ENCODE peak calls at places on chromosomes 7 and 10, in six cellular contexts. One of them, this sample, is unnamed.

GRCh38 chr7:106770191-106770590 is 94.9 kb upstream of the PIK3CG start:
- DNase-seq in CD8-positive, alpha-beta T cell: no peak
- DNase-seq in AG08395: peak; percentile 64
- DNase-seq in globus pallidus: no peak
- DNase-seq in H54: no peak
- DNase-seq in activated naive CD8-positive, alpha-beta T cell treated with anti-CD3 and anti-CD28 coated beads, Interleukin-2, amount 50 U/mL, for 24 hours: no peak
- DNase-seq in this sample: no peak

GRCh38 chr10:3045471-3046209 is 21.7 kb upstream of the PFKP start:
- DNase-seq in CD8-positive, alpha-beta T cell: no peak
- DNase-seq in AG08395: peak; percentile 84
- DNase-seq in globus pallidus: no peak
- DNase-seq in H54: peak; percentile 81
- DNase-seq in activated naive CD8-positive, alpha-beta T cell treated with anti-CD3 and anti-CD28 coated beads, Interleukin-2, amount 50 U/mL, for 24 hours: no peak
- DNase-seq in this sample: no peak

GRCh38 chr7:17713584-17713983 is 226.7 kb downstream of the SNX13 start:
- DNase-seq in CD8-positive, alpha-beta T cell: no peak
- DNase-seq in AG08395: no peak
- DNase-seq in globus pallidus: no peak
- DNase-seq in H54: no peak
- DNase-seq in activated naive CD8-positive, alpha-beta T cell treated with anti-CD3 and anti-CD28 coated beads, Interleukin-2, amount 50 U/mL, for 24 hours: no peak
- DNase-seq in this sample: no peak

GRCh38 chr10:86100581-86101061 is 266.0 kb downstream of the GRID1 start:
- DNase-seq in CD8-positive, alpha-beta T cell: no peak
- DNase-seq in AG08395: peak; percentile 39
- DNase-seq in globus pallidus: peak; percentile 41
- DNase-seq in H54: peak; percentile 66
- DNase-seq in activated naive CD8-positive, alpha-beta T cell treated with anti-CD3 and anti-CD28 coated beads, Interleukin-2, amount 50 U/mL, for 24 hours: no peak
- DNase-seq in this sample: no peak

GRCh38 chr7:91784469-91784868 is 96.0 kb downstream of the MTERF1 start:
- DNase-seq in CD8-positive, alpha-beta T cell: no peak
- DNase-seq in AG08395: peak; percentile 60
- DNase-seq in globus pallidus: peak; percentile 5
- DNase-seq in H54: peak; percentile 12
- DNase-seq in activated naive CD8-positive, alpha-beta T cell treated with anti-CD3 and anti-CD28 coated beads, Interleukin-2, amount 50 U/mL, for 24 hours: no peak
- DNase-seq in this sample: no peak

GRCh38 chr7:91915401-91916067 is 25.1 kb upstream of the AKAP9 start:
- DNase-seq in CD8-positive, alpha-beta T cell: no peak
- DNase-seq in AG08395: peak; percentile 27
- DNase-seq in globus pallidus: no peak
- DNase-seq in H54: no peak
- DNase-seq in activated naive CD8-positive, alpha-beta T cell treated with anti-CD3 and anti-CD28 coated beads, Interleukin-2, amount 50 U/mL, for 24 hours: no peak
- DNase-seq in this sample: no peak

GRCh38 chr7:101555921-101556275 is 73.2 kb downstream of the MYL10 start:
- DNase-seq in CD8-positive, alpha-beta T cell: no peak
- DNase-seq in AG08395: no peak
- DNase-seq in globus pallidus: no peak
- DNase-seq in H54: no peak
- DNase-seq in activated naive CD8-positive, alpha-beta T cell treated with anti-CD3 and anti-CD28 coated beads, Interleukin-2, amount 50 U/mL, for 24 hours: no peak
- DNase-seq in this sample: no peak

GRCh38 chr7:4808565-4808964 is 33.1 kb downstream of the AP5Z1 start:
- DNase-seq in CD8-positive, alpha-beta T cell: no peak
- DNase-seq in AG08395: no peak
- DNase-seq in globus pallidus: no peak
- DNase-seq in H54: no peak
- DNase-seq in activated naive CD8-positive, alpha-beta T cell treated with anti-CD3 and anti-CD28 coated beads, Interleukin-2, amount 50 U/mL, for 24 hours: no peak
- DNase-seq in this sample: no peak

GRCh38 chr10:103545771-103546281 is 52.3 kb downstream of the NEURL1 start:
- DNase-seq in CD8-positive, alpha-beta T cell: no peak
- DNase-seq in AG08395: no peak
- DNase-seq in globus pallidus: no peak
- DNase-seq in H54: no peak
- DNase-seq in activated naive CD8-positive, alpha-beta T cell treated with anti-CD3 and anti-CD28 coated beads, Interleukin-2, amount 50 U/mL, for 24 hours: no peak
- DNase-seq in this sample: no peak

GRCh38 chr7:104156842-104157277 is 51.0 kb downstream of the ORC5 start:
- DNase-seq in CD8-positive, alpha-beta T cell: no peak
- DNase-seq in AG08395: peak; percentile 13
- DNase-seq in globus pallidus: peak; percentile 38
- DNase-seq in H54: no peak
- DNase-seq in activated naive CD8-positive, alpha-beta T cell treated with anti-CD3 and anti-CD28 coated beads, Interleukin-2, amount 50 U/mL, for 24 hours: no peak
- DNase-seq in this sample: no peak

GRCh38 chr7:23972057-23972456 is 262.0 kb downstream of the STK31 start:
- DNase-seq in CD8-positive, alpha-beta T cell: no peak
- DNase-seq in AG08395: no peak
- DNase-seq in globus pallidus: no peak
- DNase-seq in H54: no peak
- DNase-seq in activated naive CD8-positive, alpha-beta T cell treated with anti-CD3 and anti-CD28 coated beads, Interleukin-2, amount 50 U/mL, for 24 hours: no peak
- DNase-seq in this sample: no peak

GRCh38 chr10:52776471-52776903 is 3.9 kb upstream of the MBL2 start:
- DNase-seq in CD8-positive, alpha-beta T cell: no peak
- DNase-seq in AG08395: no peak
- DNase-seq in globus pallidus: no peak
- DNase-seq in H54: no peak
- DNase-seq in activated naive CD8-positive, alpha-beta T cell treated with anti-CD3 and anti-CD28 coated beads, Interleukin-2, amount 50 U/mL, for 24 hours: no peak
- DNase-seq in this sample: no peak

GRCh38 chr10:114486938-114487814 is 82.9 kb upstream of the AFAP1L2 start:
- DNase-seq in CD8-positive, alpha-beta T cell: no peak
- DNase-seq in AG08395: no peak
- DNase-seq in globus pallidus: no peak
- DNase-seq in H54: no peak
- DNase-seq in activated naive CD8-positive, alpha-beta T cell treated with anti-CD3 and anti-CD28 coated beads, Interleukin-2, amount 50 U/mL, for 24 hours: no peak
- DNase-seq in this sample: no peak

GRCh38 chr10:129057856-129058663 is 409.0 kb upstream of the MGMT start:
- DNase-seq in CD8-positive, alpha-beta T cell: peak; percentile 44
- DNase-seq in AG08395: no peak
- DNase-seq in globus pallidus: no peak
- DNase-seq in H54: no peak
- DNase-seq in activated naive CD8-positive, alpha-beta T cell treated with anti-CD3 and anti-CD28 coated beads, Interleukin-2, amount 50 U/mL, for 24 hours: peak; percentile 40
- DNase-seq in this sample: peak; percentile 70

GRCh38 chr10:50917486-50917885 is 32.1 kb upstream of the A1CF start:
- DNase-seq in CD8-positive, alpha-beta T cell: no peak
- DNase-seq in AG08395: peak; percentile 74
- DNase-seq in globus pallidus: no peak
- DNase-seq in H54: no peak
- DNase-seq in activated naive CD8-positive, alpha-beta T cell treated with anti-CD3 and anti-CD28 coated beads, Interleukin-2, amount 50 U/mL, for 24 hours: no peak
- DNase-seq in this sample: no peak

GRCh38 chr7:71221549-71221948 is 89.6 kb downstream of the GALNT17 start:
- DNase-seq in CD8-positive, alpha-beta T cell: no peak
- DNase-seq in AG08395: no peak
- DNase-seq in globus pallidus: no peak
- DNase-seq in H54: no peak
- DNase-seq in activated naive CD8-positive, alpha-beta T cell treated with anti-CD3 and anti-CD28 coated beads, Interleukin-2, amount 50 U/mL, for 24 hours: no peak
- DNase-seq in this sample: no peak

GRCh38 chr7:68269410-68269809 is 1272.8 kb downstream of the TYW1 start:
- DNase-seq in CD8-positive, alpha-beta T cell: no peak
- DNase-seq in AG08395: peak; percentile 82
- DNase-seq in globus pallidus: no peak
- DNase-seq in H54: peak; percentile 53
- DNase-seq in activated naive CD8-positive, alpha-beta T cell treated with anti-CD3 and anti-CD28 coated beads, Interleukin-2, amount 50 U/mL, for 24 hours: no peak
- DNase-seq in this sample: no peak

GRCh38 chr7:50665403-50666123 is 100.4 kb upstream of the DDC start:
- DNase-seq in CD8-positive, alpha-beta T cell: no peak
- DNase-seq in AG08395: no peak
- DNase-seq in globus pallidus: no peak
- DNase-seq in H54: no peak
- DNase-seq in activated naive CD8-positive, alpha-beta T cell treated with anti-CD3 and anti-CD28 coated beads, Interleukin-2, amount 50 U/mL, for 24 hours: no peak
- DNase-seq in this sample: no peak

GRCh38 chr10:33180390-33180789 is 154.1 kb downstream of the NRP1 start:
- DNase-seq in CD8-positive, alpha-beta T cell: no peak
- DNase-seq in AG08395: no peak
- DNase-seq in globus pallidus: no peak
- DNase-seq in H54: no peak
- DNase-seq in activated naive CD8-positive, alpha-beta T cell treated with anti-CD3 and anti-CD28 coated beads, Interleukin-2, amount 50 U/mL, for 24 hours: no peak
- DNase-seq in this sample: no peak

GRCh38 chr7:20240080-20240926 is 23.1 kb upstream of the MACC1 start:
- DNase-seq in CD8-positive, alpha-beta T cell: no peak
- DNase-seq in AG08395: no peak
- DNase-seq in globus pallidus: no peak
- DNase-seq in H54: no peak
- DNase-seq in activated naive CD8-positive, alpha-beta T cell treated with anti-CD3 and anti-CD28 coated beads, Interleukin-2, amount 50 U/mL, for 24 hours: no peak
- DNase-seq in this sample: no peak

GRCh38 chr7:16404631-16405030 is 16.7 kb downstream of the CRPPA start:
- DNase-seq in CD8-positive, alpha-beta T cell: no peak
- DNase-seq in AG08395: no peak
- DNase-seq in globus pallidus: no peak
- DNase-seq in H54: no peak
- DNase-seq in activated naive CD8-positive, alpha-beta T cell treated with anti-CD3 and anti-CD28 coated beads, Interleukin-2, amount 50 U/mL, for 24 hours: no peak
- DNase-seq in this sample: no peak

GRCh38 chr7:81330108-81330507 is 411.3 kb upstream of the SEMA3C start:
- DNase-seq in CD8-positive, alpha-beta T cell: no peak
- DNase-seq in AG08395: no peak
- DNase-seq in globus pallidus: no peak
- DNase-seq in H54: no peak
- DNase-seq in activated naive CD8-positive, alpha-beta T cell treated with anti-CD3 and anti-CD28 coated beads, Interleukin-2, amount 50 U/mL, for 24 hours: no peak
- DNase-seq in this sample: no peak

GRCh38 chr10:62224606-62225005 is 44.0 kb downstream of the RTKN2 start:
- DNase-seq in CD8-positive, alpha-beta T cell: no peak
- DNase-seq in AG08395: peak; percentile 57
- DNase-seq in globus pallidus: no peak
- DNase-seq in H54: peak; percentile 23
- DNase-seq in activated naive CD8-positive, alpha-beta T cell treated with anti-CD3 and anti-CD28 coated beads, Interleukin-2, amount 50 U/mL, for 24 hours: no peak
- DNase-seq in this sample: no peak

GRCh38 chr7:81030472-81030871 is 111.6 kb upstream of the SEMA3C start:
- DNase-seq in CD8-positive, alpha-beta T cell: no peak
- DNase-seq in AG08395: no peak
- DNase-seq in globus pallidus: no peak
- DNase-seq in H54: no peak
- DNase-seq in activated naive CD8-positive, alpha-beta T cell treated with anti-CD3 and anti-CD28 coated beads, Interleukin-2, amount 50 U/mL, for 24 hours: no peak
- DNase-seq in this sample: no peak

GRCh38 chr7:158272091-158272490 is 315.5 kb downstream of the PTPRN2 start:
- DNase-seq in CD8-positive, alpha-beta T cell: no peak
- DNase-seq in AG08395: no peak
- DNase-seq in globus pallidus: no peak
- DNase-seq in H54: no peak
- DNase-seq in activated naive CD8-positive, alpha-beta T cell treated with anti-CD3 and anti-CD28 coated beads, Interleukin-2, amount 50 U/mL, for 24 hours: no peak
- DNase-seq in this sample: no peak

GRCh38 chr10:35979116-35979515 is 337.0 kb upstream of the FZD8 start:
- DNase-seq in CD8-positive, alpha-beta T cell: no peak
- DNase-seq in AG08395: no peak
- DNase-seq in globus pallidus: no peak
- DNase-seq in H54: no peak
- DNase-seq in activated naive CD8-positive, alpha-beta T cell treated with anti-CD3 and anti-CD28 coated beads, Interleukin-2, amount 50 U/mL, for 24 hours: no peak
- DNase-seq in this sample: no peak

GRCh38 chr10:114024876-114025609 is 18.6 kb upstream of the ADRB1 start:
- DNase-seq in CD8-positive, alpha-beta T cell: no peak
- DNase-seq in AG08395: peak; percentile 17
- DNase-seq in globus pallidus: no peak
- DNase-seq in H54: no peak
- DNase-seq in activated naive CD8-positive, alpha-beta T cell treated with anti-CD3 and anti-CD28 coated beads, Interleukin-2, amount 50 U/mL, for 24 hours: no peak
- DNase-seq in this sample: peak; percentile 25

GRCh38 chr10:124574456-124575070 is 112.9 kb downstream of the LHPP start:
- DNase-seq in CD8-positive, alpha-beta T cell: no peak
- DNase-seq in AG08395: no peak
- DNase-seq in globus pallidus: no peak
- DNase-seq in H54: no peak
- DNase-seq in activated naive CD8-positive, alpha-beta T cell treated with anti-CD3 and anti-CD28 coated beads, Interleukin-2, amount 50 U/mL, for 24 hours: no peak
- DNase-seq in this sample: no peak

GRCh38 chr10:123642293-123642692 is 23.9 kb upstream of the GPR26 start:
- DNase-seq in CD8-positive, alpha-beta T cell: no peak
- DNase-seq in AG08395: no peak
- DNase-seq in globus pallidus: no peak
- DNase-seq in H54: no peak
- DNase-seq in activated naive CD8-positive, alpha-beta T cell treated with anti-CD3 and anti-CD28 coated beads, Interleukin-2, amount 50 U/mL, for 24 hours: no peak
- DNase-seq in this sample: no peak